ENCODE peak calls at places on chromosome 15, in six cellular contexts. S, G, D, M, H and W are unnamed samples.
A peak's percentile ranks its signal among the peaks of the same experiment; 100 is the strongest.

GRCh38 chr15:81284256-81285031 is 39.5 kb downstream of the STARD5 start:
- DNase-seq in S (no peak), G (no peak), D (no peak), M (no peak), H (no peak), W (no peak)

GRCh38 chr15:47135279-47135678 is 582.0 kb upstream of the SEMA6D start:
- DNase-seq in S (no peak), G (no peak), D (no peak), M (no peak), H (no peak), W (no peak)

GRCh38 chr15:92636950-92637481 is 18.6 kb downstream of the FAM174B start:
- DNase-seq in S (peak; percentile 40), G (no peak), D (no peak), M (no peak), H (no peak), W (peak; percentile 59)

GRCh38 chr15:42331235-42331634 is 28.1 kb upstream of the CAPN3 start:
- DNase-seq in S (no peak), G (peak; percentile 30), D (no peak), M (no peak), H (no peak), W (no peak)

GRCh38 chr15:25683415-25683814 is 179.7 kb downstream of the ATP10A start:
- DNase-seq in S (no peak), G (no peak), D (no peak), M (no peak), H (no peak), W (no peak)

GRCh38 chr15:66131831-66132230 is 121.7 kb downstream of the MEGF11 start:
- DNase-seq in S (no peak), G (no peak), D (no peak), M (no peak), H (no peak), W (no peak)

GRCh38 chr15:69987492-69988482 is 109.9 kb downstream of the TLE3 start:
- DNase-seq in S (no peak), G (no peak), D (no peak), M (no peak), H (no peak), W (peak; percentile 36)

GRCh38 chr15:68220489-68220888 is 9.0 kb downstream of the CLN6 start:
- DNase-seq in S (no peak), G (no peak), D (no peak), M (no peak), H (no peak), W (no peak)

GRCh38 chr15:73265536-73266153 is 103.1 kb downstream of the HCN4 start:
- DNase-seq in S (peak; percentile 37), G (peak; percentile 64), D (peak; percentile 44), M (peak; percentile 22), H (peak; percentile 56), W (no peak)

GRCh38 chr15:47599806-47600205 is 117.5 kb upstream of the SEMA6D start:
- DNase-seq in S (no peak), G (no peak), D (no peak), M (no peak), H (no peak), W (no peak)